ENCODE peak calls at places on chromosomes 3 and 15, in seven cellular contexts. X is hippocampal formation; N is M059J; H is GM03348; F is ovary; Z is stimulated activated CD8-positive, alpha-beta memory T cell treated with anti-CD3 and anti-CD28 coated beads, Interleukin-7, amount 100 ng/mL, for 1 hour; J is T-cell. Y is an unnamed sample.

GRCh38 chr15:69729167-69729748 is 276.6 kb downstream of the RPLP1 start:
- DNase-seq in X (no peak), N (peak), H (peak), F (peak), Z (peak), J (peak), Y (no peak)

GRCh38 chr15:75842722-75843617 is at the start of gene UBE2Q2:
- DNase-seq in X (peak), N (peak), H (peak), F (peak), Z (peak), J (peak), Y (no peak)

GRCh38 chr15:68816795-68817303 is 3.8 kb downstream of the ANP32A start:
- DNase-seq in X (no peak), N (peak), H (no peak), F (no peak), Z (no peak), J (no peak), Y (no peak)

GRCh38 chr3:152443212-152444023 is 174.7 kb downstream of the MBNL1 start:
- DNase-seq in X (no peak), N (no peak), H (no peak), F (no peak), Z (no peak), J (no peak), Y (no peak)

GRCh38 chr3:178103140-178103539 is 433.1 kb upstream of the KCNMB2 start:
- DNase-seq in X (no peak), N (no peak), H (no peak), F (peak), Z (no peak), J (no peak), Y (no peak)

GRCh38 chr3:167866321-167866720 is 130.8 kb downstream of the SERPINI1 start:
- DNase-seq in X (no peak), N (no peak), H (no peak), F (no peak), Z (no peak), J (no peak), Y (no peak)

GRCh38 chr15:68794307-68794706 is 26.4 kb downstream of the ANP32A start:
- DNase-seq in X (no peak), N (no peak), H (no peak), F (no peak), Z (no peak), J (no peak), Y (no peak)

GRCh38 chr15:31320022-31320421 is 6.6 kb upstream of the KLF13 start:
- DNase-seq in X (no peak), N (no peak), H (no peak), F (peak), Z (no peak), J (no peak), Y (no peak)

GRCh38 chr15:31098953-31099740 is 2.4 kb downstream of the TRPM1 start:
- DNase-seq in X (no peak), N (peak), H (no peak), F (no peak), Z (no peak), J (no peak), Y (no peak)

GRCh38 chr3:107690522-107691138 is 167.9 kb downstream of the BBX start:
- DNase-seq in X (no peak), N (peak), H (peak), F (no peak), Z (no peak), J (no peak), Y (no peak)

Y was measured in chondrocyte.